ENCODE peak calls at places on chromosomes 16 and 17, in six cellular contexts. One of them, this sample, is unnamed.

GRCh38 chr16:22232277-22233049 is 26.4 kb downstream of the EEF2K start:
- DNase-seq in endodermal cell: no peak
- DNase-seq in naive thymus-derived CD4-positive, alpha-beta T cell: no peak
- DNase-seq in bronchial epithelial cell: peak
- DNase-seq in HCT116: peak
- DNase-seq in effector memory CD4-positive, alpha-beta T cell: no peak
- DNase-seq in this sample: no peak

GRCh38 chr17:9006175-9006767 is 15.0 kb upstream of the NTN1 start:
- DNase-seq in naive thymus-derived CD4-positive, alpha-beta T cell: no peak
- DNase-seq in bronchial epithelial cell: no peak
- DNase-seq in HCT116: no peak
- DNase-seq in effector memory CD4-positive, alpha-beta T cell: no peak
- DNase-seq in endodermal cell: peak
- DNase-seq in this sample: no peak

GRCh38 chr16:11410382-11411058 is 65.3 kb downstream of the RMI2 start:
- DNase-seq in bronchial epithelial cell: no peak
- DNase-seq in naive thymus-derived CD4-positive, alpha-beta T cell: no peak
- DNase-seq in HCT116: no peak
- DNase-seq in effector memory CD4-positive, alpha-beta T cell: no peak
- DNase-seq in endodermal cell: no peak
- DNase-seq in this sample: no peak

GRCh38 chr16:265711-266110 is 10.0 kb downstream of the RGS11 start:
- DNase-seq in endodermal cell: peak
- DNase-seq in HCT116: no peak
- DNase-seq in effector memory CD4-positive, alpha-beta T cell: no peak
- DNase-seq in bronchial epithelial cell: peak
- DNase-seq in naive thymus-derived CD4-positive, alpha-beta T cell: no peak
- DNase-seq in this sample: no peak

GRCh38 chr17:67628580-67629013 is 89.1 kb upstream of the NOL11 start:
- DNase-seq in HCT116: no peak
- DNase-seq in naive thymus-derived CD4-positive, alpha-beta T cell: no peak
- DNase-seq in effector memory CD4-positive, alpha-beta T cell: no peak
- DNase-seq in endodermal cell: peak
- DNase-seq in bronchial epithelial cell: no peak
- DNase-seq in this sample: no peak

GRCh38 chr17:74603032-74603635 is 11.1 kb upstream of the CD300LD start:
- DNase-seq in bronchial epithelial cell: no peak
- DNase-seq in naive thymus-derived CD4-positive, alpha-beta T cell: no peak
- DNase-seq in effector memory CD4-positive, alpha-beta T cell: no peak
- DNase-seq in HCT116: no peak
- DNase-seq in endodermal cell: no peak
- DNase-seq in this sample: peak

GRCh38 chr17:15446036-15446435 is 21.4 kb downstream of the CDRT4 start:
- DNase-seq in HCT116: no peak
- DNase-seq in bronchial epithelial cell: no peak
- DNase-seq in endodermal cell: peak
- DNase-seq in naive thymus-derived CD4-positive, alpha-beta T cell: no peak
- DNase-seq in effector memory CD4-positive, alpha-beta T cell: no peak
- DNase-seq in this sample: no peak

GRCh38 chr16:8565498-8565897 is 24.8 kb downstream of the TMEM114 start:
- DNase-seq in naive thymus-derived CD4-positive, alpha-beta T cell: no peak
- DNase-seq in effector memory CD4-positive, alpha-beta T cell: no peak
- DNase-seq in bronchial epithelial cell: no peak
- DNase-seq in HCT116: no peak
- DNase-seq in endodermal cell: peak
- DNase-seq in this sample: no peak

GRCh38 chr17:46818929-46819859 is 702 bp upstream of the WNT3 start:
- DNase-seq in endodermal cell: peak
- DNase-seq in effector memory CD4-positive, alpha-beta T cell: no peak
- DNase-seq in bronchial epithelial cell: no peak
- DNase-seq in HCT116: no peak
- DNase-seq in naive thymus-derived CD4-positive, alpha-beta T cell: no peak
- DNase-seq in this sample: no peak

GRCh38 chr16:8996891-8997290 is 33.2 kb upstream of the USP7 start:
- DNase-seq in HCT116: peak
- DNase-seq in effector memory CD4-positive, alpha-beta T cell: no peak
- DNase-seq in endodermal cell: peak
- DNase-seq in naive thymus-derived CD4-positive, alpha-beta T cell: no peak
- DNase-seq in bronchial epithelial cell: no peak
- DNase-seq in this sample: peak

GRCh38 chr16:75256871-75257343 is 5.5 kb upstream of the BCAR1 start:
- DNase-seq in bronchial epithelial cell: no peak
- DNase-seq in HCT116: no peak
- DNase-seq in naive thymus-derived CD4-positive, alpha-beta T cell: no peak
- DNase-seq in effector memory CD4-positive, alpha-beta T cell: no peak
- DNase-seq in endodermal cell: peak
- DNase-seq in this sample: no peak

GRCh38 chr17:74042744-74043486 is 160.6 kb upstream of the RPL38 start:
- DNase-seq in naive thymus-derived CD4-positive, alpha-beta T cell: no peak
- DNase-seq in effector memory CD4-positive, alpha-beta T cell: no peak
- DNase-seq in bronchial epithelial cell: peak
- DNase-seq in HCT116: peak
- DNase-seq in endodermal cell: peak
- DNase-seq in this sample: no peak

GRCh38 chr16:75319513-75320401 is 68.3 kb upstream of the BCAR1 start:
- DNase-seq in HCT116: no peak
- DNase-seq in effector memory CD4-positive, alpha-beta T cell: no peak
- DNase-seq in bronchial epithelial cell: peak
- DNase-seq in naive thymus-derived CD4-positive, alpha-beta T cell: no peak
- DNase-seq in endodermal cell: no peak
- DNase-seq in this sample: peak

GRCh38 chr17:4901108-4901647 is 1.7 kb downstream of the CHRNE start:
- DNase-seq in bronchial epithelial cell: no peak
- DNase-seq in HCT116: no peak
- DNase-seq in naive thymus-derived CD4-positive, alpha-beta T cell: no peak
- DNase-seq in effector memory CD4-positive, alpha-beta T cell: no peak
- DNase-seq in endodermal cell: no peak
- DNase-seq in this sample: no peak

GRCh38 chr17:4902540-4902939 is 358 bp downstream of the CHRNE start:
- DNase-seq in effector memory CD4-positive, alpha-beta T cell: no peak
- DNase-seq in naive thymus-derived CD4-positive, alpha-beta T cell: no peak
- DNase-seq in HCT116: no peak
- DNase-seq in bronchial epithelial cell: no peak
- DNase-seq in endodermal cell: no peak
- DNase-seq in this sample: no peak

GRCh38 chr17:4900231-4901107 is 1.1 kb downstream of the C17orf107 start:
- DNase-seq in endodermal cell: peak
- DNase-seq in naive thymus-derived CD4-positive, alpha-beta T cell: peak
- DNase-seq in bronchial epithelial cell: no peak
- DNase-seq in HCT116: no peak
- DNase-seq in effector memory CD4-positive, alpha-beta T cell: peak
- DNase-seq in this sample: no peak

GRCh38 chr17:4903051-4903818 is at the start of gene CHRNE:
- DNase-seq in effector memory CD4-positive, alpha-beta T cell: peak
- DNase-seq in endodermal cell: peak
- DNase-seq in bronchial epithelial cell: peak
- DNase-seq in naive thymus-derived CD4-positive, alpha-beta T cell: peak
- DNase-seq in HCT116: peak
- DNase-seq in this sample: peak

DNA sequence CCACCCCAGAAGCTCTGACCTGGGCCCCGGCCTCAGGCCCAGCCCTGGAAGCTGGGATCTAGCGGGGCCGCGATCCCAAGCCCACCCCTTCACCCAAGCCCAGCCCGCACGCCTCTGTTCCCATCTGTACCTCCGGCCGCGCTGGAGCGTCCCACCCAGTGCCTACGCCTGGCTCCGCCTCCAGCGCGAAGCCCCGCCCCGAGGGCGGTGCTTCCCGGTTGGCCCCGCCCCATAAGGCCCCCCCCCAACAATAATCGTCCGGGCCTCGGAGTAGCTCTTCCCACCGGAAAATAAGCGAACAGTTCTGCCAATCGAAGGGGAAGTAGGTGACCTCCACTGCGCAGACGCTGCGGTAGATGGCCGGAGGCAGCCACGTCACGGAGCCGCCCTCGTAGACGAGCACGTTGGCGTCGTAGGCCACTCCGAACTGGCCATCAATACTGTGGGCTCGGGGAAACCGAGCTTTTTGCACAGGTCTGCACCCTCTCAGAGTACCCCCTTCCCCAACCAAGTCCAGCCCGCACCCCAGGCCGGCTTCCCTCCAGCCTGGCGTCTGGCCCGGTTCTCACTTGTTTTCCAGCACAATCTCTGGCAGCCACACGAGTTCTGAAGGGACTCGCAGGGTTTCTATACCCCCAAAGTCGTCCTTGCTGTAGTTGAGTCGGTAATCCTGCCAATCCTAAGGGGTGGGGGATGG is 1.1 kb downstream of the CHRNE start:
- DNase-seq in effector memory CD4-positive, alpha-beta T cell: no peak
- DNase-seq in HCT116: no peak
- DNase-seq in naive thymus-derived CD4-positive, alpha-beta T cell: no peak
- DNase-seq in bronchial epithelial cell: no peak
- DNase-seq in endodermal cell: peak
- DNase-seq in this sample: no peak
- H3K4me3 ChIP-seq in effector memory CD4-positive, alpha-beta T cell: no peak
- H3K4me3 ChIP-seq in HCT116: no peak
- H3K4me3 ChIP-seq in naive thymus-derived CD4-positive, alpha-beta T cell: no peak
- H3K4me3 ChIP-seq in bronchial epithelial cell: no peak
- H3K4me3 ChIP-seq in endodermal cell: no peak
- H3K4me3 ChIP-seq in this sample: no peak

GRCh38 chr17:78172284-78173024 is 4.1 kb downstream of the SYNGR2 start:
- DNase-seq in HCT116: no peak
- DNase-seq in bronchial epithelial cell: no peak
- DNase-seq in effector memory CD4-positive, alpha-beta T cell: no peak
- DNase-seq in endodermal cell: peak
- DNase-seq in naive thymus-derived CD4-positive, alpha-beta T cell: no peak
- DNase-seq in this sample: no peak

GRCh38 chr17:78173025-78173715 is 4.8 kb downstream of the SYNGR2 start:
- DNase-seq in endodermal cell: no peak
- DNase-seq in naive thymus-derived CD4-positive, alpha-beta T cell: no peak
- DNase-seq in effector memory CD4-positive, alpha-beta T cell: no peak
- DNase-seq in HCT116: no peak
- DNase-seq in bronchial epithelial cell: no peak
- DNase-seq in this sample: peak

GRCh38 chr17:78175643-78175981 is 7.2 kb downstream of the SYNGR2 start:
- DNase-seq in effector memory CD4-positive, alpha-beta T cell: no peak
- DNase-seq in endodermal cell: no peak
- DNase-seq in bronchial epithelial cell: no peak
- DNase-seq in naive thymus-derived CD4-positive, alpha-beta T cell: no peak
- DNase-seq in HCT116: no peak
- DNase-seq in this sample: no peak

GRCh38 chr17:78174870-78175642 is 6.7 kb downstream of the SYNGR2 start:
- DNase-seq in effector memory CD4-positive, alpha-beta T cell: no peak
- DNase-seq in endodermal cell: peak
- DNase-seq in HCT116: no peak
- DNase-seq in naive thymus-derived CD4-positive, alpha-beta T cell: no peak
- DNase-seq in bronchial epithelial cell: no peak
- DNase-seq in this sample: no peak

GRCh38 chr17:78174332-78174869 is 6.0 kb downstream of the SYNGR2 start:
- DNase-seq in HCT116: no peak
- DNase-seq in bronchial epithelial cell: no peak
- DNase-seq in endodermal cell: no peak
- DNase-seq in effector memory CD4-positive, alpha-beta T cell: no peak
- DNase-seq in naive thymus-derived CD4-positive, alpha-beta T cell: no peak
- DNase-seq in this sample: no peak
- H3K4me3 ChIP-seq in HCT116: no peak
- H3K4me3 ChIP-seq in bronchial epithelial cell: no peak
- H3K4me3 ChIP-seq in endodermal cell: no peak
- H3K4me3 ChIP-seq in effector memory CD4-positive, alpha-beta T cell: no peak
- H3K4me3 ChIP-seq in naive thymus-derived CD4-positive, alpha-beta T cell: no peak
- H3K4me3 ChIP-seq in this sample: no peak

DNA sequence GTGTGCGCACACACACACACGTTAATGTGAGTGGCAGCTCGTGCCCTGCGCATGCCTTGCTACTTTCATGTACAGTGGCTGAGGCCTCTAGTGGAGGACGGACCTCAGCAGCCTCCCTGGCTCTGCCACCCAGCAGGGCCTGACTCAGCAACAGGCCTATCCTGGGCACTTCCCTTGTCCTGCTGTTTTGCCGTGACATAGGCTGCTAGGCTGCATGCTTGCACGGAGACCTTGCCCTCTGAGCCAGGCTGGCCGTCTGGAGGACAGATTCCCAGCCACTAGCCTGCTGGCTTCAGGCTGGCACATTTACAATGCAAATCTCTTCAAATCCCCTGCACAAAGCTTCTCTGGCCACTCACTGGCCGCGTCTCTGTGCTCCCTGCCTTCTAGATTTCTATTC is 9.5 kb downstream of the RNF213 start:
- DNase-seq in HCT116: no peak
- DNase-seq in effector memory CD4-positive, alpha-beta T cell: no peak
- DNase-seq in bronchial epithelial cell: no peak
- DNase-seq in endodermal cell: peak
- DNase-seq in naive thymus-derived CD4-positive, alpha-beta T cell: no peak
- DNase-seq in this sample: no peak
- H3K4me3 ChIP-seq in HCT116: no peak
- H3K4me3 ChIP-seq in effector memory CD4-positive, alpha-beta T cell: no peak
- H3K4me3 ChIP-seq in bronchial epithelial cell: no peak
- H3K4me3 ChIP-seq in endodermal cell: no peak
- H3K4me3 ChIP-seq in naive thymus-derived CD4-positive, alpha-beta T cell: no peak
- H3K4me3 ChIP-seq in this sample: no peak

GRCh38 chr16:27312580-27313421 is 973 bp upstream of the IL4R start:
- DNase-seq in endodermal cell: peak
- DNase-seq in effector memory CD4-positive, alpha-beta T cell: no peak
- DNase-seq in bronchial epithelial cell: no peak
- DNase-seq in HCT116: no peak
- DNase-seq in naive thymus-derived CD4-positive, alpha-beta T cell: no peak
- DNase-seq in this sample: no peak
- H3K4me3 ChIP-seq in endodermal cell: peak
- H3K4me3 ChIP-seq in effector memory CD4-positive, alpha-beta T cell: peak
- H3K4me3 ChIP-seq in bronchial epithelial cell: peak
- H3K4me3 ChIP-seq in HCT116: peak
- H3K4me3 ChIP-seq in naive thymus-derived CD4-positive, alpha-beta T cell: peak
- H3K4me3 ChIP-seq in this sample: peak

This sample was measured in Jurkat, Clone E6-1.